ENCODE peak calls at places on chromosomes 6 and 20, in five cellular contexts. One of them, this sample, is unnamed. For H3K36me3, the result is how much of the 10 kb centered on the place peaks cover.

GRCh38 chr6:129098061-129098553 is 215.2 kb downstream of the LAMA2 start:
- DNase-seq in PC-3: no peak
- DNase-seq in fibroblast of lung: no peak
- DNase-seq in HepG2: no peak
- DNase-seq in mammary epithelial cell: no peak
- DNase-seq in this sample: no peak

GRCh38 chr20:25489221-25489863 is 81.9 kb downstream of the GINS1 start:
- DNase-seq in mammary epithelial cell: no peak
- DNase-seq in PC-3: no peak
- DNase-seq in HepG2: no peak
- DNase-seq in fibroblast of lung: no peak
- DNase-seq in this sample: no peak

GRCh38 chr6:43076093-43076927 is at the start of gene PTK7:
- DNase-seq in fibroblast of lung: peak
- DNase-seq in PC-3: peak
- DNase-seq in mammary epithelial cell: peak
- DNase-seq in HepG2: peak
- DNase-seq in this sample: peak

GRCh38 chr20:42530855-42531674 is 658.6 kb downstream of the PTPRT start:
- DNase-seq in PC-3: peak
- DNase-seq in fibroblast of lung: no peak
- DNase-seq in mammary epithelial cell: no peak
- DNase-seq in HepG2: peak
- DNase-seq in this sample: peak

GRCh38 chr6:118284736-118285360 is 263.2 kb upstream of the PLN start:
- DNase-seq in PC-3: peak
- DNase-seq in fibroblast of lung: peak
- DNase-seq in mammary epithelial cell: no peak
- DNase-seq in HepG2: no peak
- DNase-seq in this sample: no peak

GRCh38 chr6:13013681-13014550 is 297.3 kb downstream of the PHACTR1 start:
- DNase-seq in fibroblast of lung: peak
- DNase-seq in mammary epithelial cell: no peak
- DNase-seq in PC-3: no peak
- DNase-seq in HepG2: no peak
- DNase-seq in this sample: no peak

GRCh38 chr6:118897386-118897785 is 3.4 kb downstream of the ASF1A start:
- DNase-seq in mammary epithelial cell: no peak
- DNase-seq in fibroblast of lung: no peak
- DNase-seq in PC-3: no peak
- DNase-seq in HepG2: no peak
- DNase-seq in this sample: no peak

GRCh38 chr20:37271421-37271768 is 9.8 kb upstream of the GHRH start:
- DNase-seq in PC-3: no peak
- DNase-seq in fibroblast of lung: no peak
- DNase-seq in HepG2: no peak
- DNase-seq in mammary epithelial cell: no peak
- DNase-seq in this sample: no peak

GRCh38 chr6:110625883-110626282 is 149.5 kb upstream of the SLC22A16 start:
- DNase-seq in fibroblast of lung: peak
- DNase-seq in PC-3: peak
- DNase-seq in HepG2: no peak
- DNase-seq in mammary epithelial cell: peak
- DNase-seq in this sample: no peak

GRCh38 chr6:136288566-136289326 is 900 bp downstream of the BCLAF1 start:
- DNase-seq in HepG2: peak
- DNase-seq in PC-3: peak
- DNase-seq in mammary epithelial cell: peak
- DNase-seq in fibroblast of lung: peak
- DNase-seq in this sample: peak

GRCh38 chr6:106199998-106200397 is 113.9 kb downstream of the PRDM1 start:
- DNase-seq in HepG2: no peak
- DNase-seq in mammary epithelial cell: peak
- DNase-seq in fibroblast of lung: peak
- DNase-seq in PC-3: peak
- DNase-seq in this sample: no peak

GRCh38 chr6:27771240-27771639 is 141.0 kb downstream of the OR2B2 start:
- DNase-seq in mammary epithelial cell: no peak
- DNase-seq in fibroblast of lung: no peak
- DNase-seq in HepG2: no peak
- DNase-seq in PC-3: no peak
- DNase-seq in this sample: no peak

GRCh38 chr6:91697010-91697694 is 1110.3 kb upstream of the MAP3K7 start:
- DNase-seq in PC-3: peak
- DNase-seq in mammary epithelial cell: peak
- DNase-seq in HepG2: no peak
- DNase-seq in fibroblast of lung: no peak
- DNase-seq in this sample: no peak

GRCh38 chr20:17936791-17937687 is 31.6 kb downstream of the SNX5 start:
- DNase-seq in PC-3: no peak
- DNase-seq in HepG2: no peak
- DNase-seq in fibroblast of lung: peak
- DNase-seq in mammary epithelial cell: no peak
- DNase-seq in this sample: no peak

GRCh38 chr20:3795511-3796468 is at the start of gene CDC25B:
- DNase-seq in PC-3: peak
- DNase-seq in mammary epithelial cell: peak
- DNase-seq in HepG2: peak
- DNase-seq in fibroblast of lung: peak
- DNase-seq in this sample: peak

GRCh38 chr6:4608361-4609115 is 167.7 kb upstream of the CDYL start:
- DNase-seq in fibroblast of lung: no peak
- DNase-seq in mammary epithelial cell: no peak
- DNase-seq in HepG2: no peak
- DNase-seq in PC-3: no peak
- DNase-seq in this sample: no peak

GRCh38 chr20:24337074-24337473 is 132.4 kb upstream of the SYNDIG1 start:
- DNase-seq in PC-3: peak
- DNase-seq in HepG2: no peak
- DNase-seq in fibroblast of lung: peak
- DNase-seq in mammary epithelial cell: peak
- DNase-seq in this sample: no peak

GRCh38 chr20:19699132-19699971 is 58.7 kb upstream of the RIN2 start:
- DNase-seq in HepG2: no peak
- DNase-seq in PC-3: peak
- DNase-seq in fibroblast of lung: peak
- DNase-seq in mammary epithelial cell: peak
- DNase-seq in this sample: no peak

GRCh38 chr6:32947552-32948465 is 5.1 kb downstream of the HLA-DMA start:
- DNase-seq in PC-3: peak
- DNase-seq in fibroblast of lung: peak
- DNase-seq in HepG2: peak
- DNase-seq in mammary epithelial cell: peak
- DNase-seq in this sample: peak

GRCh38 chr6:55977959-55978358 is 102.6 kb upstream of the BMP5 start:
- DNase-seq in mammary epithelial cell: no peak
- DNase-seq in fibroblast of lung: no peak
- DNase-seq in PC-3: no peak
- DNase-seq in HepG2: no peak
- DNase-seq in this sample: no peak

GRCh38 chr20:17611540-17612286 is 41.8 kb downstream of the DSTN start:
- DNase-seq in PC-3: peak
- DNase-seq in HepG2: peak
- DNase-seq in mammary epithelial cell: peak
- DNase-seq in fibroblast of lung: peak
- DNase-seq in this sample: no peak

GRCh38 chr6:109867970-109868358 is 110.1 kb upstream of the GPR6 start:
- DNase-seq in PC-3: peak
- DNase-seq in fibroblast of lung: peak
- DNase-seq in mammary epithelial cell: no peak
- DNase-seq in HepG2: no peak
- DNase-seq in this sample: no peak

GRCh38 chr6:87837876-87838275 is 135.8 kb upstream of the AKIRIN2 start:
- DNase-seq in fibroblast of lung: no peak
- DNase-seq in PC-3: no peak
- DNase-seq in HepG2: no peak
- DNase-seq in mammary epithelial cell: no peak
- DNase-seq in this sample: no peak

GRCh38 chr20:60960500-60960899 is 291.6 kb upstream of the CDH4 start:
- DNase-seq in mammary epithelial cell: no peak
- DNase-seq in HepG2: no peak
- DNase-seq in fibroblast of lung: no peak
- DNase-seq in PC-3: no peak
- DNase-seq in this sample: no peak

GRCh38 chr20:5085380-5085779 is 34.4 kb downstream of the PCNA start:
- DNase-seq in PC-3: no peak
- DNase-seq in mammary epithelial cell: no peak
- DNase-seq in HepG2: no peak
- DNase-seq in fibroblast of lung: no peak
- DNase-seq in this sample: no peak

GRCh38 chr6:20661721-20662120 is 127.5 kb downstream of the CDKAL1 start:
- DNase-seq in HepG2: no peak
- DNase-seq in fibroblast of lung: peak
- DNase-seq in PC-3: no peak
- DNase-seq in mammary epithelial cell: peak
- DNase-seq in this sample: no peak

GRCh38 chr6:159997498-159998101 is 28.7 kb downstream of the IGF2R start:
- DNase-seq in PC-3: no peak
- DNase-seq in fibroblast of lung: no peak
- DNase-seq in HepG2: peak
- DNase-seq in mammary epithelial cell: no peak
- DNase-seq in this sample: no peak

GRCh38 chr6:167163476-167164011 is 5.8 kb upstream of the GPR31 start:
- DNase-seq in HepG2: no peak
- DNase-seq in mammary epithelial cell: no peak
- DNase-seq in PC-3: no peak
- DNase-seq in fibroblast of lung: no peak
- DNase-seq in this sample: no peak

GRCh38 chr20:25135031-25135430 is 53.1 kb upstream of the VSX1 start:
- DNase-seq in fibroblast of lung: no peak
- DNase-seq in HepG2: no peak
- DNase-seq in mammary epithelial cell: no peak
- DNase-seq in PC-3: no peak
- DNase-seq in this sample: no peak

GRCh38 chr6:88208736-88209135 is 42.6 kb upstream of the CNR1 start:
- DNase-seq in mammary epithelial cell: no peak
- DNase-seq in fibroblast of lung: no peak
- DNase-seq in HepG2: no peak
- DNase-seq in PC-3: no peak
- DNase-seq in this sample: no peak

GRCh38 chr6:100461273-100461919 is 3.3 kb downstream of the SIM1 start:
- DNase-seq in mammary epithelial cell: no peak
- DNase-seq in PC-3: no peak
- DNase-seq in HepG2: no peak
- DNase-seq in fibroblast of lung: no peak
- DNase-seq in this sample: no peak

GRCh38 chr6:113396644-113397201 is 460.4 kb upstream of the MARCKS start:
- DNase-seq in PC-3: no peak
- DNase-seq in fibroblast of lung: no peak
- DNase-seq in mammary epithelial cell: no peak
- DNase-seq in HepG2: no peak
- DNase-seq in this sample: no peak

GRCh38 chr20:17556842-17557674 is 12.8 kb upstream of the DSTN start:
- DNase-seq in HepG2: no peak
- DNase-seq in fibroblast of lung: no peak
- DNase-seq in mammary epithelial cell: peak
- DNase-seq in PC-3: peak
- DNase-seq in this sample: no peak

GRCh38 chr6:115602471-115602870 is 458.2 kb downstream of the FRK start:
- DNase-seq in mammary epithelial cell: no peak
- DNase-seq in HepG2: no peak
- DNase-seq in PC-3: no peak
- DNase-seq in fibroblast of lung: no peak
- DNase-seq in this sample: no peak

GRCh38 chr6:119256392-119256791 is 93.2 kb downstream of the MAN1A1 start:
- DNase-seq in PC-3: no peak
- DNase-seq in fibroblast of lung: no peak
- DNase-seq in mammary epithelial cell: no peak
- DNase-seq in HepG2: no peak
- DNase-seq in this sample: no peak

DNA sequence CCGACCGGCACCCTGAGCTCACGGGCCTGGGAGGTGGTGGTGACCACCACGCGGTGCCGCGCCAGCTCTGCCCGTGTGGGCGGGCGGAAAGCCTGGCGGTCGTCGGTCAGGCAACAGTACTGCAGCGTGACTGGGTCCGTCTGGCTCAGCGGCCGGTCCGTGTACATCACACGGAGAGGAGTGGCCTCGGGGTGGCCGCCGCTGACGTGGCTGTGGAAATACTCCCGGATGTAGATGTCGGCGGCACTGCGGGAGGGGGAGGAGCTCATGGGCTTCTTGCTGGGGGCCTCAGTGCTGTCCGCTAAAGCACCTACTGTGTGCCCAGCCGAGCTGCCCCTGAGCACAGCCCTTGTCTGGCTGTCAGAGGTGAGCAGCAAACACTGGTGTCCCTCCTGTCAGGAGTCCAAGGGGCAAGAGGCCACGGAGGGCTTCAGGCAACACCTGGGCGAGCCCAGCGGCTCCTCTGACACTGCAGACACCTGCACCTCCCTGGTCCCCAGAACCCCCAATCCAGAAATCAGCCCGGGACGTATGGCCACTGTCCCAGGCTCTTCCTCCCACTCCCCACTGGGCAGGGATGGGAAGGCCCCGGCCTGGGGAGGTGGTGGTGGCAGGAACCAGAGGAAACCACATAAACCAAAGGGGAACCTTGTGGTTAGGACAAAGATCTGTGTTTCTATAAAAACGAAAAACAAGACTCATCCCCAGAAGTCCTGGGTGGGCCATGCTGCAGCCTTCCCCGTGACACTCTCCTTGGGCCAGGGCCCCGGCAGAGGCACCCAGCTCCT is 6.5 kb downstream of the HELZ2 start:
- DNase-seq in HepG2: no peak
- DNase-seq in fibroblast of lung: no peak
- DNase-seq in mammary epithelial cell: no peak
- DNase-seq in PC-3: no peak
- DNase-seq in this sample: no peak
- H3K36me3 ChIP-seq in HepG2: under half
- H3K36me3 ChIP-seq in fibroblast of lung: under half
- H3K36me3 ChIP-seq in mammary epithelial cell: under half
- H3K36me3 ChIP-seq in PC-3: under half
- H3K36me3 ChIP-seq in this sample: under half

GRCh38 chr6:126682440-126682839 is 342.5 kb downstream of the CENPW start:
- DNase-seq in PC-3: no peak
- DNase-seq in mammary epithelial cell: no peak
- DNase-seq in fibroblast of lung: peak
- DNase-seq in HepG2: no peak
- DNase-seq in this sample: no peak
- H3K4me3 ChIP-seq in PC-3: no peak
- H3K4me3 ChIP-seq in mammary epithelial cell: no peak
- H3K4me3 ChIP-seq in fibroblast of lung: no peak
- H3K4me3 ChIP-seq in HepG2: no peak
- H3K4me3 ChIP-seq in this sample: no peak

DNA sequence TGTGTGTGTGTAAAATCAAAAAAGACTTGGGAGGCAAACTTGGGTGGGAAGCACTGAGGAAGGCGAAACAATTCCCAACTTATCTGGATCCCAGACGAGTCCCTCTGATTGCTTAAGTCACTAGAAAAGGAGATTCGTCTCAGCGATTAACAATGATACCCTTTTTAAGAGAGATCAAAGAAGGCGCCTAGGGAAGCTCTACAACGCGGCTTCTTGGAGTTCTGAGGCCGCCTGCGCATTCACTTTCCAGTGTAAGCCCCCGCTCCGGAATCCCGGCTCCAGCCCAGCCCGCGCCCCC is 8.7 kb upstream of the TBX18 start:
- DNase-seq in PC-3: no peak
- DNase-seq in mammary epithelial cell: no peak
- DNase-seq in HepG2: no peak
- DNase-seq in fibroblast of lung: no peak
- DNase-seq in this sample: no peak
- H3K9ac ChIP-seq in PC-3: no peak
- H3K9ac ChIP-seq in mammary epithelial cell: no peak
- H3K9ac ChIP-seq in HepG2: no peak
- H3K9ac ChIP-seq in fibroblast of lung: no peak
- H3K9ac ChIP-seq in this sample: no peak

GRCh38 chr20:43710370-43711044 is 16.3 kb downstream of the GTSF1L start:
- DNase-seq in mammary epithelial cell: no peak
- DNase-seq in HepG2: no peak
- DNase-seq in PC-3: no peak
- DNase-seq in fibroblast of lung: no peak
- DNase-seq in this sample: no peak
- H3K36me3 ChIP-seq in mammary epithelial cell: under half
- H3K36me3 ChIP-seq in HepG2: under half
- H3K36me3 ChIP-seq in PC-3: under half
- H3K36me3 ChIP-seq in fibroblast of lung: under half
- H3K36me3 ChIP-seq in this sample: under half